ENCODE peak calls at places on chromosomes 7 and 10, in six cellular contexts. R is testis; B is CD8-positive, alpha-beta T cell; O is heart right ventricle; I is left lung; J is psoas muscle. T is an unnamed sample.

GRCh38 chr10:21989453-21990154 is 13.9 kb downstream of the DNAJC1 start:
- DNase-seq in R (peak), B (peak), O (peak), I (peak), J (peak), T (peak)

GRCh38 chr7:64880322-64881297 is 22.5 kb upstream of the ZNF273 start:
- DNase-seq in R (no peak), B (no peak), O (no peak), I (no peak), J (no peak), T (no peak)

GRCh38 chr10:103457176-103457712 is 1.5 kb downstream of the CALHM1 start:
- DNase-seq in R (no peak), B (no peak), O (no peak), I (no peak), J (no peak), T (no peak)

GRCh38 chr10:2978111-2978510 is 89.2 kb upstream of the PFKP start:
- DNase-seq in R (no peak), B (no peak), O (no peak), I (no peak), J (no peak), T (no peak)

GRCh38 chr7:143038635-143039034 is 11.7 kb upstream of the OR9A2 start:
- DNase-seq in R (no peak), B (no peak), O (no peak), I (no peak), J (no peak), T (no peak)

GRCh38 chr7:24966802-24967201 is 13.2 kb downstream of the OSBPL3 start:
- DNase-seq in R (no peak), B (no peak), O (no peak), I (no peak), J (no peak), T (no peak)

GRCh38 chr10:73554729-73555128 is 36.4 kb downstream of the USP54 start:
- DNase-seq in R (no peak), B (no peak), O (no peak), I (no peak), J (no peak), T (no peak)

GRCh38 chr7:40836218-40836617 is 701.4 kb downstream of the SUGCT start:
- DNase-seq in R (no peak), B (no peak), O (no peak), I (no peak), J (no peak), T (no peak)

GRCh38 chr7:140342732-140343514 is 55.4 kb downstream of the SLC37A3 start:
- DNase-seq in R (peak), B (no peak), O (peak), I (peak), J (no peak), T (no peak)

GRCh38 chr7:34236839-34237492 is 331.6 kb downstream of the BMPER start:
- DNase-seq in R (no peak), B (no peak), O (no peak), I (no peak), J (no peak), T (no peak)

GRCh38 chr7:78151229-78151628 is 352.7 kb downstream of the PHTF2 start:
- DNase-seq in R (no peak), B (no peak), O (no peak), I (no peak), J (no peak), T (no peak)

DNA sequence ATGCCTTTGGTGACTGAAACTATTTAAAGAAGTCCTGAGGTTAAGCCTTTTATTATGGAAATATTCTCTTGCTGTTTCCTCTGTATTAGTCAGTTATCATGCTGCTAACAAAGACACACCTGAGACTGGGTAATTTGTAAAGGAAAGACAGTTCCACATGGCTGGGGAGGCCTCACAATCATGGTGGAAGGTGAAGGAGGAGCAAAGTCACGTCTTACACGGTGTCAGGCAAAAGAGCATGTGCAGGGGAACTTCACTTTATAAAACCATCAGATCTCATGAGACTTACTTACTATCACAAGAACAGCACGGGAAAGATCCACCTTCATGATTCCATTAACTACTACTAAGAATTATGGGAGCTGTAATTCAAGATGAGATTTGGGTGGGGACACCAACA is 121.2 kb upstream of the GPR26 start:
- DNase-seq in R (no peak), B (no peak), O (no peak), I (no peak), J (no peak), T (no peak)
- H3K27ac ChIP-seq in R (no peak), B (no peak), O (no peak), I (no peak), J (no peak), T (no peak)

DNA sequence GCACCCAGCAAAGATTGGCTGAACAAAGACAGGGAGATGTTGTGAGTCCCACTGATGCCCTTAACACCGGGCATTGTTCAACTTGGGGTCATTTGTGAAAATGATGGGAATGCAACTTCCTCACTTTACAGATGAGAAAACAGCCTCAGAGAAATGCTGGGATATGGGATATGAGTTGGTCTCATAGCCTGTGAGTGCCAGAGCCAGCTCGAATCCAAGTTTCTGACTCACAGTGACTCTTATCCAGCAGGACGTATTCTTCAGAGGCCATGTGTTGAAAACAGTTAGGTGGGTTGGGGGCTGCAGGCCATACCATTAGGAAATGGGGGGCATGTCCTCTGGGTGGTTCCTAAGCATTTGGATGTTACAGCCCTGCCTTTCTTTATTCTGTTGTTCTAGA is 45.2 kb downstream of the KIAA1217 start:
- DNase-seq in R (no peak), B (no peak), O (no peak), I (no peak), J (peak), T (no peak)
- H3K27ac ChIP-seq in R (no peak), B (no peak), O (no peak), I (no peak), J (peak), T (no peak)

DNA sequence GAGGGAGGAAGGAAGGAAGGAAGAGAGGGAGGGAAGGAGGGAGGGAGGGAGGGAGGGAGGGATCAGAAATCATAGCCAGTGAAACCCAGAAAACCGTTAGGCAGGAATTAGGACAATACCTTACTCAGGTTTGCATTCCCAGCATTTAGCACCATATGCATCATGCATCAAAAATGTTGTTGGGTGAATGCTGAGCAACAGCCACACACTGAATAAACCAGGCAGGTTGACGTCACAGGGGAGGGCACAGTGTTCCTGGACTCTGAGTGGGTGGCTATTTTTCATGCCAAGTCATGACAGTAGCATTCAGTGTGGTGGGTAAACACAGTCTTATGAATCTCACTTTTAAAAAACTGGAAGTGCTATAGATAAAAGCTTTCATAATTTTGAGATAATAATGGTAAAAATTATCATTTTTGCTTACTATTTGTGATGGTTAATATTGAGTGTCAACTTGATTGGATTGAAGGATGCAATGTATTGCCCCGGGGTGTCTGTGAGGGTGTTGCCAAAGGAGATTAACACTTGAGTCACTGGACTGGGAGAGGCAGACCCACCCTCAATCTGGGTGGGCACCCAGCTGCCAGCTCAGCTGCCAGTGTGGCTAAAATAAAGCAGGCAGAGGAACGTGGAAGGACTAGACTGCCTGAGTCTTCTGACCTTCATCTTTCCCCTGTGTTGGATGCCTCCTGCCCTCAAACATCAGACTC is 199.1 kb upstream of the PRKCQ start:
- DNase-seq in R (no peak), B (no peak), O (no peak), I (no peak), J (no peak), T (no peak)
- H3K27ac ChIP-seq in R (no peak), B (no peak), O (no peak), I (no peak), J (no peak), T (no peak)

DNA sequence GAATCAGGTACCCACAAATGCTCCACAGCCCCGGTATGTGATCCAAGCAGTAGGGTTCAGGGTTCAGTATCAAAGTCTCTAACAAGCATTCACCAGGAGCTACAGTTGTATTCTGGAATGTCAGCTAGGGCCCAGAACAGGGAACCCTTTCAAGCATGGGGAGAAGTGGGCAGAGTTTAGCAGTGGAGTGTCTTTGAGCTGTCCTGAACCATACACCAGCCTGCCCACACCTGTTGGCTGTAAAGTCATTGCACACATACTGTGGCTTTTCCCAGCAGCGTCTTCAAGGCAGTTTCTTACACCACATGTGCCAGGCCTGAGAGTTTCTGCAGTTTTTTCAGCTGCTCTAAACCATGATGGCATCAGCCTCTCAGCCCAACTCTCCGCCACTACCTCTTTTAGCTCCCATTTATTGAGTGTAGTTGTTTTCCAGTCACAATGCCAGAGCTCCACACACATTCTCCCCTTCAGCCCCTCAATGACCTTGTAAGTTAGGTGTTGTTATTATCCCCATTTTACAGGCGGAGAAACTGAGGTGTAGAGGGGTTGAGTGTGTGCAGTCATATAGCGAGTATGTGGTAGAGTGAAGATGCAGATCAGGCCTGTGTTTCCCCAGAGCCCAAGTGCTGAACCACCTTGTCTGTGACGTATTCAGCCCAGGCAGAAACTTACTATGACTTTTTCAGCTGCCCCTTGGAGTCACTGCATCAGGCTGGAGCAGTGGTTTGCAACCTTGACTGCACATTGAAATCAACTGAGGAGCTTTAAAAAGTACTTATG is 83.1 kb downstream of the CHN2 start:
- DNase-seq in R (no peak), B (no peak), O (no peak), I (no peak), J (no peak), T (no peak)
- H3K27ac ChIP-seq in R (no peak), B (no peak), O (no peak), I (no peak), J (no peak), T (no peak)